ENCODE peak calls at places on chromosomes 6 and 20, in five cellular contexts. U is EL, Z is T-helper 17 cell, C is left ventricle myocardium superior, J is AG20443. W is an unnamed sample.

GRCh38 chr6:42929928-42930360 is 664 bp downstream of the CNPY3 start:
- DNase-seq in J (peak; percentile 53), U (peak; percentile 84), C (peak; percentile 40), Z (peak; percentile 17), W (peak; percentile 70)

GRCh38 chr6:125995972-125996580 is 9.7 kb downstream of the TRMT11 start:
- DNase-seq in Z (peak; percentile 59), C (peak; percentile 52), U (peak; percentile 67), J (peak; percentile 72), W (peak; percentile 61)

GRCh38 chr6:107704377-107705013 is 119.6 kb downstream of the SCML4 start:
- DNase-seq in U (peak; percentile 58), Z (no peak), C (no peak), J (peak; percentile 48), W (peak; percentile 57)

GRCh38 chr20:35954907-35955251 is 577 bp upstream of the SCAND1 start:
- DNase-seq in U (peak; percentile 55), C (no peak), J (peak; percentile 55), Z (no peak), W (peak; percentile 42)

GRCh38 chr6:124223596-124223995 is 419.9 kb downstream of the NKAIN2 start:
- DNase-seq in U (no peak), Z (no peak), C (no peak), J (no peak), W (peak; percentile 90)

GRCh38 chr6:14290448-14291388 is 173.1 kb downstream of the CD83 start:
- DNase-seq in U (no peak), C (no peak), Z (no peak), J (no peak), W (no peak)

GRCh38 chr6:150043096-150043495 is 17.8 kb upstream of the RAET1L start:
- DNase-seq in J (no peak), C (no peak), Z (no peak), U (no peak), W (no peak)

GRCh38 chr20:32632461-32633354 is 41.0 kb downstream of the C20orf203 start:
- DNase-seq in C (no peak), U (no peak), Z (no peak), J (no peak), W (no peak)

GRCh38 chr6:53250137-53250760 is 98.5 kb downstream of the ELOVL5 start:
- DNase-seq in U (peak; percentile 79), J (peak; percentile 22), C (no peak), Z (no peak), W (peak; percentile 26)

W was measured in LHCN-M2.